ENCODE peak calls at places on chromosomes 5 and 9, in ten cellular contexts. One of them, this sample, is unnamed.

GRCh38 chr5:170293273-170293672 is 4.3 kb downstream of the LCP2 start:
- DNase-seq in HFFc6: no peak
- DNase-seq in T47D: no peak
- DNase-seq in body of pancreas: no peak
- DNase-seq in mesothelial cell of epicardium: no peak
- DNase-seq in stimulated activated CD4-positive, alpha-beta T cell treated with anti-CD3 and anti-CD28 coated beads, Interleukin-12 subunit alpha, Interleukin-12 subunit beta, amount 100 ng/mL, for 48 hours: no peak
- DNase-seq in cardiac muscle cell: no peak
- DNase-seq in kidney tubule cell: no peak
- DNase-seq in RWPE1: no peak
- DNase-seq in AG10803: no peak
- DNase-seq in this sample: no peak

GRCh38 chr5:67732471-67732870 is 483.1 kb upstream of the PIK3R1 start:
- DNase-seq in AG10803: no peak
- DNase-seq in kidney tubule cell: no peak
- DNase-seq in T47D: no peak
- DNase-seq in HFFc6: no peak
- DNase-seq in cardiac muscle cell: no peak
- DNase-seq in mesothelial cell of epicardium: no peak
- DNase-seq in stimulated activated CD4-positive, alpha-beta T cell treated with anti-CD3 and anti-CD28 coated beads, Interleukin-12 subunit alpha, Interleukin-12 subunit beta, amount 100 ng/mL, for 48 hours: no peak
- DNase-seq in body of pancreas: no peak
- DNase-seq in RWPE1: no peak
- DNase-seq in this sample: no peak

GRCh38 chr5:143687604-143688003 is 124.4 kb upstream of the HMHB1 start:
- DNase-seq in body of pancreas: no peak
- DNase-seq in AG10803: no peak
- DNase-seq in T47D: no peak
- DNase-seq in mesothelial cell of epicardium: no peak
- DNase-seq in cardiac muscle cell: no peak
- DNase-seq in stimulated activated CD4-positive, alpha-beta T cell treated with anti-CD3 and anti-CD28 coated beads, Interleukin-12 subunit alpha, Interleukin-12 subunit beta, amount 100 ng/mL, for 48 hours: no peak
- DNase-seq in kidney tubule cell: no peak
- DNase-seq in RWPE1: no peak
- DNase-seq in HFFc6: no peak
- DNase-seq in this sample: no peak

GRCh38 chr5:40603378-40603777 is 76.3 kb upstream of the PTGER4 start:
- DNase-seq in kidney tubule cell: peak; percentile 79
- DNase-seq in stimulated activated CD4-positive, alpha-beta T cell treated with anti-CD3 and anti-CD28 coated beads, Interleukin-12 subunit alpha, Interleukin-12 subunit beta, amount 100 ng/mL, for 48 hours: no peak
- DNase-seq in body of pancreas: no peak
- DNase-seq in RWPE1: peak; percentile 38
- DNase-seq in cardiac muscle cell: no peak
- DNase-seq in HFFc6: peak; percentile 41
- DNase-seq in mesothelial cell of epicardium: no peak
- DNase-seq in AG10803: peak; percentile 54
- DNase-seq in T47D: no peak
- DNase-seq in this sample: no peak

GRCh38 chr5:133818031-133818431 is 150.4 kb downstream of the C5orf15 start:
- DNase-seq in cardiac muscle cell: peak; percentile 52
- DNase-seq in HFFc6: peak; percentile 4
- DNase-seq in stimulated activated CD4-positive, alpha-beta T cell treated with anti-CD3 and anti-CD28 coated beads, Interleukin-12 subunit alpha, Interleukin-12 subunit beta, amount 100 ng/mL, for 48 hours: no peak
- DNase-seq in AG10803: peak; percentile 8
- DNase-seq in T47D: no peak
- DNase-seq in RWPE1: peak; percentile 75
- DNase-seq in mesothelial cell of epicardium: no peak
- DNase-seq in body of pancreas: peak; percentile 77
- DNase-seq in kidney tubule cell: peak; percentile 52
- DNase-seq in this sample: peak; percentile 59

GRCh38 chr9:137970686-137971476 is 93.3 kb downstream of the CACNA1B start:
- DNase-seq in AG10803: no peak
- DNase-seq in T47D: no peak
- DNase-seq in mesothelial cell of epicardium: no peak
- DNase-seq in kidney tubule cell: no peak
- DNase-seq in RWPE1: no peak
- DNase-seq in cardiac muscle cell: no peak
- DNase-seq in stimulated activated CD4-positive, alpha-beta T cell treated with anti-CD3 and anti-CD28 coated beads, Interleukin-12 subunit alpha, Interleukin-12 subunit beta, amount 100 ng/mL, for 48 hours: no peak
- DNase-seq in HFFc6: no peak
- DNase-seq in body of pancreas: no peak
- DNase-seq in this sample: peak; percentile 5

GRCh38 chr5:160198886-160199409 is 30.4 kb upstream of the FABP6 start:
- DNase-seq in body of pancreas: no peak
- DNase-seq in HFFc6: no peak
- DNase-seq in cardiac muscle cell: no peak
- DNase-seq in T47D: no peak
- DNase-seq in AG10803: no peak
- DNase-seq in RWPE1: no peak
- DNase-seq in stimulated activated CD4-positive, alpha-beta T cell treated with anti-CD3 and anti-CD28 coated beads, Interleukin-12 subunit alpha, Interleukin-12 subunit beta, amount 100 ng/mL, for 48 hours: no peak
- DNase-seq in mesothelial cell of epicardium: no peak
- DNase-seq in kidney tubule cell: no peak
- DNase-seq in this sample: no peak

GRCh38 chr9:35905912-35906679 is at the start of gene HRCT1:
- DNase-seq in kidney tubule cell: peak; percentile 94
- DNase-seq in mesothelial cell of epicardium: peak; percentile 65
- DNase-seq in HFFc6: peak; percentile 94
- DNase-seq in cardiac muscle cell: peak; percentile 98
- DNase-seq in body of pancreas: peak; percentile 85
- DNase-seq in AG10803: peak; percentile 95
- DNase-seq in RWPE1: peak; percentile 88
- DNase-seq in T47D: peak; percentile 90
- DNase-seq in stimulated activated CD4-positive, alpha-beta T cell treated with anti-CD3 and anti-CD28 coated beads, Interleukin-12 subunit alpha, Interleukin-12 subunit beta, amount 100 ng/mL, for 48 hours: no peak
- DNase-seq in this sample: peak; percentile 92

GRCh38 chr5:83721878-83722779 is 1.5 kb upstream of the HAPLN1 start:
- DNase-seq in HFFc6: peak; percentile 8
- DNase-seq in AG10803: peak; percentile 75
- DNase-seq in mesothelial cell of epicardium: peak; percentile 83
- DNase-seq in cardiac muscle cell: peak; percentile 84
- DNase-seq in RWPE1: peak; percentile 78
- DNase-seq in body of pancreas: peak; percentile 44
- DNase-seq in kidney tubule cell: peak; percentile 50
- DNase-seq in stimulated activated CD4-positive, alpha-beta T cell treated with anti-CD3 and anti-CD28 coated beads, Interleukin-12 subunit alpha, Interleukin-12 subunit beta, amount 100 ng/mL, for 48 hours: no peak
- DNase-seq in T47D: peak; percentile 81
- DNase-seq in this sample: peak; percentile 70

This sample was measured in testis.